ENCODE peak calls at places on chromosomes 11 and 22, in six cellular contexts. One of them, this sample, is unnamed.

GRCh38 chr11:47850337-47850736 is 2.2 kb upstream of the NUP160 start:
- DNase-seq in activated CD8-positive, alpha-beta memory T cell treated with anti-CD3 and anti-CD28 coated beads for 4 hours: no peak
- DNase-seq in heart right ventricle: no peak
- DNase-seq in NAMALWA: peak; percentile 71
- DNase-seq in neural progenitor cell: no peak
- DNase-seq in anterior cingulate cortex: no peak
- DNase-seq in this sample: no peak

GRCh38 chr11:46212720-46213119 is 64.7 kb upstream of the CREB3L1 start:
- DNase-seq in NAMALWA: no peak
- DNase-seq in anterior cingulate cortex: no peak
- DNase-seq in activated CD8-positive, alpha-beta memory T cell treated with anti-CD3 and anti-CD28 coated beads for 4 hours: no peak
- DNase-seq in heart right ventricle: no peak
- DNase-seq in neural progenitor cell: no peak
- DNase-seq in this sample: no peak

GRCh38 chr22:41998361-41999261 is at the start of gene WBP2NL:
- DNase-seq in anterior cingulate cortex: peak; percentile 70
- DNase-seq in heart right ventricle: peak; percentile 79
- DNase-seq in neural progenitor cell: no peak
- DNase-seq in activated CD8-positive, alpha-beta memory T cell treated with anti-CD3 and anti-CD28 coated beads for 4 hours: peak; percentile 83
- DNase-seq in NAMALWA: peak; percentile 87
- DNase-seq in this sample: peak; percentile 80

GRCh38 chr22:17120711-17121234 is 387 bp downstream of the TMEM121B start:
- DNase-seq in NAMALWA: no peak
- DNase-seq in heart right ventricle: no peak
- DNase-seq in anterior cingulate cortex: no peak
- DNase-seq in neural progenitor cell: peak; percentile 76
- DNase-seq in activated CD8-positive, alpha-beta memory T cell treated with anti-CD3 and anti-CD28 coated beads for 4 hours: no peak
- DNase-seq in this sample: peak; percentile 55

GRCh38 chr11:10325398-10326079 is 20.7 kb downstream of the ADM start:
- DNase-seq in anterior cingulate cortex: no peak
- DNase-seq in activated CD8-positive, alpha-beta memory T cell treated with anti-CD3 and anti-CD28 coated beads for 4 hours: no peak
- DNase-seq in NAMALWA: no peak
- DNase-seq in neural progenitor cell: no peak
- DNase-seq in heart right ventricle: no peak
- DNase-seq in this sample: no peak

GRCh38 chr11:61071208-61071681 is 31.0 kb upstream of the CD5 start:
- DNase-seq in heart right ventricle: no peak
- DNase-seq in NAMALWA: peak; percentile 40
- DNase-seq in activated CD8-positive, alpha-beta memory T cell treated with anti-CD3 and anti-CD28 coated beads for 4 hours: peak; percentile 48
- DNase-seq in anterior cingulate cortex: no peak
- DNase-seq in neural progenitor cell: no peak
- DNase-seq in this sample: no peak

GRCh38 chr11:27402450-27402849 is 39.4 kb upstream of the CCDC34 start:
- DNase-seq in NAMALWA: no peak
- DNase-seq in neural progenitor cell: no peak
- DNase-seq in heart right ventricle: no peak
- DNase-seq in anterior cingulate cortex: no peak
- DNase-seq in activated CD8-positive, alpha-beta memory T cell treated with anti-CD3 and anti-CD28 coated beads for 4 hours: no peak
- DNase-seq in this sample: no peak

GRCh38 chr11:114938799-114939198 is 260.5 kb downstream of the NXPE2 start:
- DNase-seq in anterior cingulate cortex: no peak
- DNase-seq in heart right ventricle: no peak
- DNase-seq in neural progenitor cell: no peak
- DNase-seq in activated CD8-positive, alpha-beta memory T cell treated with anti-CD3 and anti-CD28 coated beads for 4 hours: no peak
- DNase-seq in NAMALWA: no peak
- DNase-seq in this sample: no peak

GRCh38 chr11:123286761-123287160 is 91.7 kb upstream of the CLMP start:
- DNase-seq in activated CD8-positive, alpha-beta memory T cell treated with anti-CD3 and anti-CD28 coated beads for 4 hours: no peak
- DNase-seq in anterior cingulate cortex: no peak
- DNase-seq in NAMALWA: no peak
- DNase-seq in heart right ventricle: no peak
- DNase-seq in neural progenitor cell: no peak
- DNase-seq in this sample: no peak

GRCh38 chr11:11396290-11397042 is 43.4 kb upstream of the CSNK2A3 start:
- DNase-seq in activated CD8-positive, alpha-beta memory T cell treated with anti-CD3 and anti-CD28 coated beads for 4 hours: no peak
- DNase-seq in anterior cingulate cortex: no peak
- DNase-seq in NAMALWA: no peak
- DNase-seq in neural progenitor cell: no peak
- DNase-seq in heart right ventricle: no peak
- DNase-seq in this sample: peak; percentile 23

GRCh38 chr22:42986115-42986514 is 28.8 kb downstream of the PACSIN2 start:
- DNase-seq in activated CD8-positive, alpha-beta memory T cell treated with anti-CD3 and anti-CD28 coated beads for 4 hours: no peak
- DNase-seq in NAMALWA: no peak
- DNase-seq in neural progenitor cell: no peak
- DNase-seq in heart right ventricle: no peak
- DNase-seq in anterior cingulate cortex: no peak
- DNase-seq in this sample: no peak

GRCh38 chr11:30789270-30789669 is 203.1 kb upstream of the MPPED2 start:
- DNase-seq in activated CD8-positive, alpha-beta memory T cell treated with anti-CD3 and anti-CD28 coated beads for 4 hours: no peak
- DNase-seq in anterior cingulate cortex: no peak
- DNase-seq in heart right ventricle: no peak
- DNase-seq in NAMALWA: no peak
- DNase-seq in neural progenitor cell: no peak
- DNase-seq in this sample: no peak

GRCh38 chr11:77179048-77179447 is 51.0 kb downstream of the MYO7A start:
- DNase-seq in NAMALWA: no peak
- DNase-seq in heart right ventricle: peak; percentile 13
- DNase-seq in activated CD8-positive, alpha-beta memory T cell treated with anti-CD3 and anti-CD28 coated beads for 4 hours: no peak
- DNase-seq in neural progenitor cell: no peak
- DNase-seq in anterior cingulate cortex: peak; percentile 26
- DNase-seq in this sample: peak; percentile 51

GRCh38 chr11:36840378-36840777 is 242.3 kb upstream of the RAG2 start:
- DNase-seq in NAMALWA: no peak
- DNase-seq in neural progenitor cell: peak; percentile 5
- DNase-seq in anterior cingulate cortex: peak; percentile 34
- DNase-seq in activated CD8-positive, alpha-beta memory T cell treated with anti-CD3 and anti-CD28 coated beads for 4 hours: no peak
- DNase-seq in heart right ventricle: no peak
- DNase-seq in this sample: no peak

GRCh38 chr11:107221743-107222142 is 203.5 kb upstream of the GUCY1A2 start:
- DNase-seq in anterior cingulate cortex: no peak
- DNase-seq in neural progenitor cell: no peak
- DNase-seq in activated CD8-positive, alpha-beta memory T cell treated with anti-CD3 and anti-CD28 coated beads for 4 hours: no peak
- DNase-seq in NAMALWA: no peak
- DNase-seq in heart right ventricle: no peak
- DNase-seq in this sample: no peak

GRCh38 chr11:45455536-45455935 is 169.4 kb upstream of the SYT13 start:
- DNase-seq in NAMALWA: no peak
- DNase-seq in neural progenitor cell: no peak
- DNase-seq in activated CD8-positive, alpha-beta memory T cell treated with anti-CD3 and anti-CD28 coated beads for 4 hours: no peak
- DNase-seq in heart right ventricle: no peak
- DNase-seq in anterior cingulate cortex: no peak
- DNase-seq in this sample: no peak

GRCh38 chr11:48101044-48101733 is 115.4 kb upstream of the OR4B1 start:
- DNase-seq in anterior cingulate cortex: no peak
- DNase-seq in neural progenitor cell: no peak
- DNase-seq in NAMALWA: no peak
- DNase-seq in heart right ventricle: no peak
- DNase-seq in activated CD8-positive, alpha-beta memory T cell treated with anti-CD3 and anti-CD28 coated beads for 4 hours: no peak
- DNase-seq in this sample: no peak

GRCh38 chr11:11027271-11027670 is 169.4 kb upstream of the ZBED5 start:
- DNase-seq in activated CD8-positive, alpha-beta memory T cell treated with anti-CD3 and anti-CD28 coated beads for 4 hours: no peak
- DNase-seq in NAMALWA: no peak
- DNase-seq in anterior cingulate cortex: no peak
- DNase-seq in heart right ventricle: no peak
- DNase-seq in neural progenitor cell: no peak
- DNase-seq in this sample: no peak

GRCh38 chr11:87035976-87036583 is 1.7 kb upstream of the TMEM135 start:
- DNase-seq in heart right ventricle: no peak
- DNase-seq in anterior cingulate cortex: no peak
- DNase-seq in activated CD8-positive, alpha-beta memory T cell treated with anti-CD3 and anti-CD28 coated beads for 4 hours: no peak
- DNase-seq in neural progenitor cell: no peak
- DNase-seq in NAMALWA: peak; percentile 21
- DNase-seq in this sample: no peak

This sample was measured in psoas muscle.